ENCODE peak calls at places on chromosome 18, in eight cellular contexts. Z is ELR; I is Panc1; F is activated CD4-positive, alpha-beta T cell treated with anti-CD3 and anti-CD28 coated beads, Interleukin-2, amount 50 U/mL, for 4 hours; E is T-helper 9 cell; D is A172; J is EL; R is cardiac fibroblast. G is an unnamed sample.

GRCh38 chr18:24086082-24086481 is 52.8 kb upstream of the CABYR start:
- DNase-seq in Z (no peak), I (peak), F (no peak), E (no peak), D (no peak), J (no peak), R (no peak), G (peak)

GRCh38 chr18:79937103-79937860 is 14.2 kb downstream of the SLC66A2 start:
- DNase-seq in Z (no peak), I (no peak), F (no peak), E (no peak), D (no peak), J (no peak), R (no peak), G (no peak)

GRCh38 chr18:24987271-24987932 is 364.6 kb downstream of the ZNF521 start:
- DNase-seq in Z (no peak), I (no peak), F (no peak), E (no peak), D (no peak), J (no peak), R (peak), G (no peak)

GRCh38 chr18:61596296-61596695 is 263.1 kb downstream of the CDH20 start:
- DNase-seq in Z (no peak), I (no peak), F (no peak), E (no peak), D (no peak), J (no peak), R (peak), G (no peak)

GRCh38 chr18:24588440-24588839 is 128.0 kb downstream of the HRH4 start:
- DNase-seq in Z (no peak), I (no peak), F (no peak), E (no peak), D (no peak), J (no peak), R (no peak), G (no peak)

GRCh38 chr18:61323951-61324350 is 9.3 kb upstream of the CDH20 start:
- DNase-seq in Z (peak), I (no peak), F (no peak), E (no peak), D (no peak), J (no peak), R (no peak), G (no peak)

GRCh38 chr18:79776674-79777073 is 21.1 kb upstream of the KCNG2 start:
- DNase-seq in Z (no peak), I (no peak), F (no peak), E (no peak), D (no peak), J (no peak), R (no peak), G (no peak)

GRCh38 chr18:63311481-63312409 is 7.8 kb downstream of the BCL2 start:
- DNase-seq in Z (no peak), I (no peak), F (no peak), E (no peak), D (no peak), J (no peak), R (no peak), G (no peak)

GRCh38 chr18:23356915-23357421 is 96.1 kb upstream of the RIOK3 start:
- DNase-seq in Z (no peak), I (no peak), F (no peak), E (no peak), D (no peak), J (no peak), R (peak), G (no peak)

GRCh38 chr18:26468931-26469340 is 79.4 kb downstream of the KCTD1 start:
- DNase-seq in Z (peak), I (no peak), F (no peak), E (no peak), D (peak), J (no peak), R (no peak), G (peak)

GRCh38 chr18:13826209-13826608 is 2.3 kb downstream of the MC5R start:
- DNase-seq in Z (no peak), I (no peak), F (no peak), E (no peak), D (no peak), J (no peak), R (no peak), G (no peak)

GRCh38 chr18:54964741-54965140 is 5.5 kb upstream of the CCDC68 start:
- DNase-seq in Z (no peak), I (no peak), F (no peak), E (no peak), D (no peak), J (no peak), R (peak), G (no peak)

GRCh38 chr18:7303751-7304370 is 73.0 kb downstream of the LRRC30 start:
- DNase-seq in Z (no peak), I (no peak), F (no peak), E (no peak), D (no peak), J (no peak), R (no peak), G (no peak)

GRCh38 chr18:9147440-9148238 is 11.1 kb downstream of the ANKRD12 start:
- DNase-seq in Z (peak), I (no peak), F (no peak), E (no peak), D (peak), J (peak), R (peak), G (peak)

GRCh38 chr18:31269508-31270074 is 48.4 kb upstream of the DSG1 start:
- DNase-seq in Z (no peak), I (no peak), F (no peak), E (no peak), D (no peak), J (no peak), R (no peak), G (no peak)

GRCh38 chr18:21406111-21406510 is 164.1 kb downstream of the GREB1L start:
- DNase-seq in Z (peak), I (no peak), F (no peak), E (no peak), D (peak), J (peak), R (no peak), G (no peak)

GRCh38 chr18:62833494-62833893 is 118.2 kb downstream of the PHLPP1 start:
- DNase-seq in Z (no peak), I (no peak), F (no peak), E (no peak), D (no peak), J (no peak), R (no peak), G (no peak)

GRCh38 chr18:48316177-48316576 is 93.0 kb downstream of the ZBTB7C start:
- DNase-seq in Z (no peak), I (no peak), F (no peak), E (no peak), D (no peak), J (no peak), R (no peak), G (no peak)

GRCh38 chr18:9446839-9447238 is 28.5 kb upstream of the RALBP1 start:
- DNase-seq in Z (no peak), I (no peak), F (no peak), E (no peak), D (peak), J (no peak), R (no peak), G (no peak)

GRCh38 chr18:35609236-35609635 is 27.7 kb downstream of the GALNT1 start:
- DNase-seq in Z (no peak), I (no peak), F (no peak), E (no peak), D (no peak), J (no peak), R (no peak), G (no peak)

GRCh38 chr18:58400337-58400885 is 228.5 kb downstream of the ALPK2 start:
- DNase-seq in Z (no peak), I (no peak), F (no peak), E (no peak), D (no peak), J (no peak), R (peak), G (no peak)

GRCh38 chr18:69908838-69909237 is 38.8 kb downstream of the CD226 start:
- DNase-seq in Z (no peak), I (no peak), F (no peak), E (no peak), D (no peak), J (no peak), R (no peak), G (no peak)

GRCh38 chr18:12474876-12475275 is 67.1 kb downstream of the PRELID3A start:
- DNase-seq in Z (no peak), I (no peak), F (no peak), E (no peak), D (no peak), J (no peak), R (no peak), G (no peak)

GRCh38 chr18:27921392-27921791 is 255.5 kb downstream of the CDH2 start:
- DNase-seq in Z (peak), I (no peak), F (no peak), E (no peak), D (peak), J (no peak), R (no peak), G (no peak)

GRCh38 chr18:48312066-48312465 is 97.1 kb downstream of the ZBTB7C start:
- DNase-seq in Z (peak), I (no peak), F (no peak), E (no peak), D (no peak), J (no peak), R (no peak), G (no peak)

GRCh38 chr18:32297851-32298250 is 108.0 kb downstream of the MEP1B start:
- DNase-seq in Z (no peak), I (no peak), F (no peak), E (no peak), D (no peak), J (no peak), R (no peak), G (no peak)

GRCh38 chr18:49921278-49922037 is 108.1 kb upstream of the ACAA2 start:
- DNase-seq in Z (no peak), I (no peak), F (no peak), E (no peak), D (no peak), J (no peak), R (no peak), G (no peak)

GRCh38 chr18:72588339-72588738 is 44.2 kb upstream of the CBLN2 start:
- DNase-seq in Z (no peak), I (no peak), F (no peak), E (no peak), D (no peak), J (no peak), R (no peak), G (no peak)

GRCh38 chr18:63648241-63648640 is 4.2 kb upstream of the SERPINB4 start:
- DNase-seq in Z (peak), I (no peak), F (no peak), E (no peak), D (no peak), J (peak), R (peak), G (no peak)

GRCh38 chr18:77164762-77165485 is 32.3 kb upstream of the MBP start:
- DNase-seq in Z (no peak), I (no peak), F (no peak), E (no peak), D (no peak), J (no peak), R (no peak), G (no peak)

GRCh38 chr18:33231474-33232317 is 208.8 kb downstream of the CCDC178 start:
- DNase-seq in Z (peak), I (peak), F (peak), E (no peak), D (peak), J (peak), R (peak), G (peak)

GRCh38 chr18:2883137-2883671 is 36.4 kb downstream of the EMILIN2 start:
- DNase-seq in Z (no peak), I (no peak), F (no peak), E (peak), D (no peak), J (no peak), R (no peak), G (no peak)

GRCh38 chr18:2905802-2906521 is 59.2 kb downstream of the EMILIN2 start:
- DNase-seq in Z (peak), I (no peak), F (no peak), E (peak), D (no peak), J (peak), R (peak), G (peak)